ENCODE peak calls at places on chromosomes 13 and 19, in ten cellular contexts. F is lower leg skin, V is A549, Z is adrenal gland, C is upper lobe of left lung, M is esophagus squamous epithelium, H is transverse colon, R is heart left ventricle, J is thyroid gland, Q is HCT116. A is an unnamed sample.
A peak's percentile ranks its signal among the peaks of the same experiment; 100 is the strongest.

GRCh38 chr19:38729653-38730469 is 14.4 kb downstream of the CAPN12 start:
- DNase-seq in Q (peak; percentile 24), J (peak; percentile 58), M (no peak), V (peak; percentile 89), R (peak; percentile 72), F (peak; percentile 34), C (peak; percentile 96), Z (peak; percentile 84), H (peak; percentile 80), A (peak; percentile 86)

GRCh38 chr19:57465680-57466381 is 8.9 kb upstream of the VN1R1 start:
- DNase-seq in H (peak; percentile 17), Q (peak; percentile 59), R (no peak), F (no peak), C (no peak), Z (no peak), J (no peak), M (no peak), V (peak; percentile 73), A (peak; percentile 77)

GRCh38 chr19:31352782-31353651 is 3.8 kb upstream of the TSHZ3 start:
- DNase-seq in R (no peak), C (peak; percentile 82), H (no peak), J (no peak), F (no peak), Z (peak; percentile 45), V (no peak), M (no peak), Q (no peak), A (no peak)

GRCh38 chr19:29831041-29831548 is 19.3 kb downstream of the CCNE1 start:
- DNase-seq in Z (no peak), C (no peak), R (no peak), M (no peak), H (no peak), F (no peak), V (peak; percentile 71), Q (peak; percentile 76), J (no peak), A (no peak)

GRCh38 chr13:34777914-34778303 is 164.2 kb upstream of the NBEA start:
- DNase-seq in F (no peak), Q (no peak), H (no peak), R (no peak), C (no peak), M (no peak), Z (no peak), J (no peak), V (no peak), A (no peak)

GRCh38 chr13:44259045-44260042 is 114.3 kb upstream of the SERP2 start:
- DNase-seq in Z (peak; percentile 74), R (no peak), H (peak; percentile 48), C (no peak), M (no peak), F (peak; percentile 41), Q (no peak), J (no peak), V (peak; percentile 32), A (peak; percentile 81)

GRCh38 chr13:98447881-98448641 is 128.8 kb downstream of the STK24 start:
- DNase-seq in Z (peak; percentile 71), R (no peak), F (no peak), V (peak; percentile 45), H (no peak), J (peak; percentile 44), Q (peak; percentile 34), M (no peak), C (no peak), A (peak; percentile 10)

GRCh38 chr13:24276310-24276709 is 33.1 kb upstream of the C1QTNF9 start:
- DNase-seq in M (no peak), Q (no peak), C (no peak), H (no peak), F (no peak), V (no peak), J (no peak), Z (no peak), R (no peak), A (no peak)

GRCh38 chr19:8305798-8306197 is 2.4 kb downstream of the CD320 start:
- DNase-seq in C (no peak), V (no peak), M (no peak), R (peak; percentile 7), Z (peak; percentile 46), H (peak; percentile 8), F (peak; percentile 11), Q (no peak), J (no peak), A (no peak)

GRCh38 chr13:29886446-29886845 is 36.0 kb upstream of the UBL3 start:
- DNase-seq in V (no peak), R (no peak), F (no peak), Q (no peak), Z (no peak), M (no peak), J (no peak), C (no peak), H (no peak), A (no peak)

GRCh38 chr19:46181386-46181774 is 33.3 kb downstream of the IGFL2 start:
- DNase-seq in M (no peak), J (peak; percentile 15), C (no peak), H (no peak), F (no peak), Q (no peak), V (peak; percentile 65), Z (no peak), R (no peak), A (no peak)

GRCh38 chr13:100987993-100988392 is 313.4 kb upstream of the TMTC4 start:
- DNase-seq in V (peak; percentile 1), F (no peak), Z (no peak), Q (no peak), C (no peak), R (no peak), H (no peak), M (no peak), J (no peak), A (no peak)

GRCh38 chr13:30882996-30883766 is 22.9 kb upstream of the MEDAG start:
- DNase-seq in R (no peak), Z (no peak), M (no peak), Q (no peak), C (no peak), J (no peak), H (no peak), F (no peak), V (no peak), A (no peak)

GRCh38 chr13:51542358-51542972 is 41.8 kb upstream of the WDFY2 start:
- DNase-seq in R (no peak), V (peak; percentile 33), H (no peak), F (no peak), M (no peak), C (no peak), Q (no peak), J (peak; percentile 13), Z (no peak), A (no peak)

GRCh38 chr13:53165201-53165600 is 136.6 kb downstream of the OLFM4 start:
- DNase-seq in J (no peak), R (no peak), M (no peak), F (no peak), Q (no peak), H (no peak), V (no peak), C (no peak), Z (no peak), A (no peak)

GRCh38 chr13:24106429-24106828 is 54.1 kb upstream of the SPATA13 start:
- DNase-seq in R (no peak), Q (no peak), F (no peak), C (no peak), M (no peak), H (no peak), V (no peak), J (peak; percentile 7), Z (no peak), A (no peak)

GRCh38 chr13:74243637-74244526 is 109.7 kb upstream of the KLF12 start:
- DNase-seq in F (no peak), Q (no peak), H (no peak), R (no peak), J (no peak), V (no peak), M (no peak), Z (no peak), C (no peak), A (no peak)

GRCh38 chr13:26968431-26969335 is 202.9 kb downstream of the USP12 start:
- DNase-seq in Q (no peak), M (no peak), F (no peak), V (peak; percentile 19), Z (no peak), C (no peak), J (no peak), R (no peak), H (peak; percentile 86), A (no peak)
- TF ChIP-seq POLR2A in Q (no peak), M (no peak), F (no peak), V (no peak), Z (no peak), C (no peak), J (no peak), R (no peak), H (peak; percentile 13), A (no peak)

GRCh38 chr19:16330811-16331690 is 6.4 kb downstream of the KLF2 start:
- DNase-seq in V (no peak), M (no peak), R (no peak), F (no peak), Z (peak; percentile 57), H (no peak), C (no peak), Q (no peak), J (no peak), A (peak; percentile 48)
- TF ChIP-seq POLR2A in V (no peak), M (no peak), R (no peak), F (no peak), Z (no peak), H (no peak), C (no peak), Q (no peak), J (no peak), A (no peak)

DNA sequence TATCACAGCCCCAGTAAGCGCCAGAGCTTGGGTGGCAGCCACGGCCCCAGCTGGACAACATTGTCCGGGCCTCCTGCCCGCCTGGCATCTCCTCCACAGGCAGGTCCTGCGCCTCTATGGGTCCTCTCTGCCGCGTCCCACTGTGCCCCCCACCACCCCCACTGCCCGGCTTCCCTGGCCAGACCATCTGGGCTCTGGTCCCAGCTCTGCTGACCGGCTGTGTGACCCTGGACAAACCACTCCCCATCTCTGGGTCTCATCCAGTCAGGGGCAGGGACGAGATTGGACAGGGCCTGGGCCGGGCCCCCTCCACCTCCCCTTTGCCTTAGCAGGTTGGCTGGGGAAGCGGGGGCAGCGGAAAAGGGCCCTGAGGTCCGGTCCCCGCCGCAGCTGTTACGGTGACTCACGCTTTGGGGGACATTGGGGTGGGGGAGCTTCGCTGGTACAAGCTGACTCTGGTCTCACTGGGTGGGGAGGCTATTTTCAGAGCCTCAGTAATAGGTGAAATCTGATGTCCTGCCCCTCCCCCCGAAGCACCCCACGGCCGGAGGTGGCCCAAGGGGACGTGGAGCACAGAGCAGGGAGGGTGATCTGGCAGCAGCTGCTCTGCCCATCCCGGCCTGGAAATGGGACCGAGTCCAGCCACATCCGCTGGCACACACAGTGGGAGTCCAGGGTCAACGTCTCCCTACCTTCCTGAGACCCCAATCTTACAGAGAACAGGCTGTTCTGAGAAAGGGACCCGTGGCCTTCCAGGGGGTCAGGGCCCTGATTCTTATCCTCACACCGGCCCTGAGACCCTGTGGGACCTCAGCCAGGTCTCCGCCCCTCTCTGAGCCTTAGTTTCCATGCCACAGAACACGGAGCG is 9.1 kb downstream of the NFIC start:
- DNase-seq in M (no peak), C (peak; percentile 89), J (peak; percentile 72), V (no peak), F (peak; percentile 77), Z (peak; percentile 98), H (peak; percentile 65), R (peak; percentile 85), Q (no peak), A (no peak)
- TF ChIP-seq POLR2A in M (peak; percentile 29), C (no peak), J (no peak), V (no peak), F (no peak), Z (peak; percentile 76), H (no peak), R (no peak), Q (no peak), A (no peak)

GRCh38 chr13:110398564-110399507 is 91.8 kb downstream of the COL4A2 start:
- DNase-seq in C (no peak), Q (no peak), M (no peak), V (no peak), R (no peak), J (no peak), F (no peak), H (no peak), Z (no peak), A (no peak)
- TF ChIP-seq POLR2A in C (no peak), Q (no peak), M (no peak), V (no peak), R (no peak), J (no peak), F (no peak), H (no peak), Z (no peak), A (no peak)

A was measured in erythroblast.